ENCODE peak calls at places on chromosomes 1 and 21, in four cellular contexts. L is IMR-90, Y is mesendoderm, J is H9. G is an unnamed sample.

GRCh38 chr1:70487910-70488665 is 77.0 kb downstream of the CTH start:
- DNase-seq in J (peak; percentile 64), Y (peak; percentile 91), L (peak; percentile 34), G (peak; percentile 50)

GRCh38 chr1:103576065-103576464 is 4.7 kb downstream of the AMY2B start:
- DNase-seq in L (peak; percentile 0), Y (no peak), J (no peak), G (no peak)

GRCh38 chr1:239909894-239910293 is 181.8 kb upstream of the FMN2 start:
- DNase-seq in L (peak; percentile 75), Y (no peak), J (no peak), G (no peak)

GRCh38 chr1:111541721-111542120 is 38.3 kb upstream of the ADORA3 start:
- DNase-seq in L (peak; percentile 37), Y (peak; percentile 91), J (no peak), G (no peak)

GRCh38 chr1:241883159-241883558 is 35.2 kb downstream of the EXO1 start:
- DNase-seq in L (no peak), Y (no peak), J (no peak), G (no peak)

GRCh38 chr21:29372063-29372802 is 73.5 kb downstream of the BACH1 start:
- DNase-seq in L (peak; percentile 84), J (peak; percentile 56), Y (peak; percentile 87), G (peak; percentile 71)

GRCh38 chr21:35128526-35128925 is 79.4 kb upstream of the RUNX1 start:
- DNase-seq in Y (no peak), J (no peak), L (no peak), G (no peak)

GRCh38 chr1:151156515-151156819 is at the start of gene TNFAIP8L2:
- DNase-seq in Y (peak; percentile 8), J (peak; percentile 54), L (no peak), G (no peak)

GRCh38 chr21:44527983-44528633 is 11.9 kb downstream of the KRTAP10-1 start:
- DNase-seq in J (no peak), Y (no peak), L (no peak), G (no peak)

GRCh38 chr1:57464756-57465155 is 40.9 kb upstream of the DAB1 start:
- DNase-seq in L (no peak), J (no peak), Y (no peak), G (no peak)

GRCh38 chr1:3555131-3555920 is 56.0 kb downstream of the MEGF6 start:
- DNase-seq in Y (no peak), L (no peak), J (no peak), G (no peak)

GRCh38 chr1:72007312-72007711 is 275.0 kb downstream of the NEGR1 start:
- DNase-seq in L (no peak), Y (no peak), J (no peak), G (no peak)

GRCh38 chr1:220370041-220370700 is 97.9 kb upstream of the RAB3GAP2 start:
- DNase-seq in Y (peak; percentile 75), L (peak; percentile 70), J (no peak), G (no peak)

GRCh38 chr1:50704126-50704525 is 255.9 kb downstream of the FAF1 start:
- DNase-seq in L (peak; percentile 41), Y (peak; percentile 47), J (no peak), G (peak; percentile 27)

GRCh38 chr1:229270547-229271447 is at the start of gene RAB4A:
- DNase-seq in J (peak; percentile 80), Y (peak; percentile 92), L (peak; percentile 81), G (peak; percentile 85)

GRCh38 chr1:151352001-151352718 is 5.1 kb upstream of the RFX5 start:
- DNase-seq in L (peak; percentile 11), J (no peak), Y (no peak), G (no peak)

GRCh38 chr1:158310623-158311022 is 20.7 kb downstream of the CD1B start:
- DNase-seq in J (no peak), Y (no peak), L (no peak), G (no peak)

GRCh38 chr1:111275079-111275478 is 15.6 kb upstream of the CHIA start:
- DNase-seq in L (peak; percentile 31), J (no peak), Y (no peak), G (no peak)

GRCh38 chr1:231792634-231793033 is 166.0 kb downstream of the DISC1 start:
- DNase-seq in Y (peak; percentile 20), J (no peak), L (no peak), G (no peak)

GRCh38 chr1:153386500-153386901 is 4.4 kb downstream of the S100A8 start:
- DNase-seq in J (no peak), Y (no peak), L (no peak), G (no peak)

GRCh38 chr1:169091480-169091941 is 15.0 kb upstream of the ATP1B1 start:
- DNase-seq in L (peak; percentile 51), Y (no peak), J (no peak), G (no peak)

GRCh38 chr1:183040600-183040999 is 17.4 kb downstream of the LAMC1 start:
- DNase-seq in J (no peak), L (no peak), Y (no peak), G (no peak)
- H2BK5ac ChIP-seq in J (no peak overlapping the region), L (no peak overlapping the region), Y (no peak overlapping the region), G (no peak overlapping the region)

GRCh38 chr1:16019580-16020277 is 1.9 kb upstream of the HSPB7 start:
- DNase-seq in L (peak; percentile 35), J (no peak), Y (peak; percentile 32), G (no peak)
- H3K27ac ChIP-seq in L (no peak overlapping the region), J (no peak overlapping the region), Y (no peak overlapping the region), G (no peak overlapping the region)

DNA sequence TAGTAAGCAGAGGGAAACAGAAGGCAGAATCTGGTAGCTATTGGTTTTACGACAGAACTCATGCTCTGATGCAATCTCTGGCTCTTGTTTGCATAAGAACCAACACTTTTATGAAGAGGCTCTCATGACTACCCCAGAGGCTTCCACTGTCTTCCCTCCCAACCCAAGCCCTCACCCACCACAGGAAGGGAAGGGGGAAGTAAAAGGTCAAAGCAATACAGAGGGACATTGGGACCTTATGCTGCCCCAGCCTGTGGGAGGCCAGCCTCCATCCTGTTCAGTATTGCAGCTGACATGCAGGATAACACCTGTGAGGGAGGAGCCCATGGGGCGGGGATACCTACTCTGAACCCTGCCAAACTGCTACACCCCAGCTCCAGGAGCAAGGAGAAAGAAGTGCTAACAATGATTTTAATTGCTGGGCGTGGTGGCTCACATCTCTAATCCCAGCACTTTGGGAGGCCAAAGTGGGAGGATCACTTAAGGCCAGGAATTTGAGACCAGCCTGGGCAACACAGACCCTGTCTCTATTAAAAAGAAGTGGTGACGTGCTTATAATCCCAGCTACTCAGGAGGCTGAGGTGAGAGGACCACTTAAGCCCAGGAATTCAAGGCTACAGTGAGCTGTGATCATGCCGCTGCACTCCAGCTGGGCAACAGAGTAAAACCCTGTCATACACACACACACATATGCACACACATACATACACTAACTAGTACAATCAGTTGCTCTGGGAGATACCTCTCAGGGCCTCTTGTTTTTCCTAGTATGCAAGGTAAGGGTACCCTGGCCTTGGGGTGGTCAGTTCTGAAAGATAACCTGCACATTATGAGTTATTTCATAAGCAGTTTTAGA is 9.5 kb downstream of the MR1 start:
- DNase-seq in J (no peak), Y (no peak), L (peak; percentile 43), G (no peak)
- H2BK5ac ChIP-seq in J (no peak overlapping the region), Y (no peak overlapping the region), L (no peak overlapping the region), G (no peak overlapping the region)

GRCh38 chr21:26923986-26924385 is 42.9 kb downstream of the ADAMTS5 start:
- DNase-seq in J (no peak), L (no peak), Y (no peak), G (no peak)

GRCh38 chr21:26916799-26917198 is 50.1 kb downstream of the ADAMTS5 start:
- DNase-seq in Y (peak; percentile 73), J (no peak), L (no peak), G (no peak)

GRCh38 chr21:26925122-26925521 is 41.8 kb downstream of the ADAMTS5 start:
- DNase-seq in Y (no peak), J (no peak), L (no peak), G (no peak)

GRCh38 chr21:26918318-26919065 is 48.4 kb downstream of the ADAMTS5 start:
- DNase-seq in Y (peak; percentile 21), J (no peak), L (peak; percentile 89), G (no peak)

DNA sequence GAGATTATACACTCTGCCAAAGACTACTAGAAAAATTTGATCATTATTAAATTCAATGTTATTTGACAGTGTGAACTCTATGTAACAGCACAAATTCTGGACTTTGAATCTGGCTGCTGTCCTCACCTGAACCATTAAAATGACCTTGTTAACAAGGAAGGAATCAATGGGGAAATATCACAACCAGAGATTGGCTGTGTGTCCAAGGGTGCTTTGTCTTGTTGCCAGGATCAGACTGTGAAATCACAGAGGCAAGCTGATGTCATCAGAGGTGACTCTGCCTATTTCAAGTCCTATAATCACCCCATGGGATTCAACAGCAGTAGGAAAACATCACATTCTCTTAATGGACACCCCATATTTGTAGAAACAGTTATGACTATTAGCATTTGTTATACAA is 46.8 kb downstream of the ADAMTS5 start:
- DNase-seq in L (peak; percentile 53), Y (no peak), J (no peak), G (no peak)
- H3K27ac ChIP-seq in L (peak overlapping the region; percentile 27), Y (no peak overlapping the region), J (no peak overlapping the region), G (no peak overlapping the region)

GRCh38 chr1:53526451-53527101 is 67.4 kb downstream of the DMRTB1 start:
- DNase-seq in L (peak; percentile 88), J (no peak), Y (no peak), G (no peak)
- H2BK5ac ChIP-seq in L (peak overlapping the region; percentile 69), J (no peak overlapping the region), Y (no peak overlapping the region), G (peak overlapping the region; percentile 26)

GRCh38 chr1:207027921-207028320 is 4.6 kb downstream of the C1orf116 start:
- DNase-seq in L (no peak), J (no peak), Y (no peak), G (no peak)
- H3K27ac ChIP-seq in L (no peak overlapping the region), J (no peak overlapping the region), Y (no peak overlapping the region), G (no peak overlapping the region)

DNA sequence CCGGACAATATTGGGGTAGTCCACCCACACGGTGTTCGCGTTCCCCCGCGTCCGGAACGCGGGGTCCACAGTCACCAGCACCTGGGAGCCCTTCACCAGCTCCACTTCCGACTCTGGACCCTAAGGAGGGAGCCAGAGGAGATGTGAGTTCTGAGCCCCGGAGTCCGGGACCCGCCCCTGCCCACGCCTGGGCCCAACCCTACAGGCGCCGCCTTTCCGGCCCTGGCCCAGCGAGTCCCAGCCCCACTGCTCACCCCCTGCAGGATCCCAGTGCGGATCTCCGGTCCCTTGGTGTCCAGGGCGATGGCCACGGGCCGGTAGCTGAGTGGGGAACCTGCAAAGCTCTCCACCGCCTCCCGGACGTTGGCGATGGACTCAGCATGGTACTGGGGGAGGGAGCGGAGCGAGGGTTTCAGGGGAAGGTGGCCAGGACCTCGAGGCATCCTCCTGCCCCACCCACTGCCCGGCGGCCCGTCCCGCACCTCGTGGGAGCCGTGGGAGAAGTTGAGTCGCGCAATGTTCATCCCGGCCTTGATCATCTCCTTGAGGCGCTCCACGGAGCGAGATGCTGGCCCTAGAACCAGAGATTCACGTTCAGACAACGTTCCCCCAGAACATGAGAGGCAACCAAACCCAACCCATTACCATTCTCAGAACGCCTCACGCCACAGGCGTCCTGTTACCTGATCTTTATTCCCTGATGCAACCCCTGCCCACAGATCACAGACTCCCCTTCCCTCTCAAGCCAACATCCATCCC is 5.9 kb downstream of the PKLR start:
- DNase-seq in Y (peak; percentile 26), J (peak; percentile 68), L (no peak), G (no peak)
- H2BK5ac ChIP-seq in Y (no peak overlapping the region), J (no peak overlapping the region), L (no peak overlapping the region), G (peak overlapping the region; percentile 11)